ENCODE peak calls at places on chromosome 18, in six cellular contexts. K is colonic mucosa, T is ovary, R is WERI-Rb-1, O is heart right ventricle, I is PC-3. H is an unnamed sample.

GRCh38 chr18:49846718-49847470 is 33.6 kb upstream of the ACAA2 start:
- DNase-seq in K (peak; percentile 15), T (no peak), R (no peak), O (no peak), I (no peak), H (peak; percentile 44)

GRCh38 chr18:28124239-28125029 is 52.5 kb downstream of the CDH2 start:
- DNase-seq in K (no peak), T (no peak), R (no peak), O (no peak), I (peak; percentile 27), H (no peak)

GRCh38 chr18:47163241-47163640 is 12.9 kb downstream of the IER3IP1 start:
- DNase-seq in K (no peak), T (no peak), R (no peak), O (no peak), I (no peak), H (no peak)

GRCh38 chr18:43278401-43278800 is 1.1 kb upstream of the SYT4 start:
- DNase-seq in K (no peak), T (no peak), R (no peak), O (no peak), I (no peak), H (no peak)

GRCh38 chr18:48020337-48021250 is 90.1 kb upstream of the SMAD2 start:
- DNase-seq in K (no peak), T (peak; percentile 2), R (no peak), O (no peak), I (no peak), H (no peak)

GRCh38 chr18:50312296-50313030 is 25.0 kb upstream of the CXXC1 start:
- DNase-seq in K (no peak), T (no peak), R (no peak), O (no peak), I (no peak), H (no peak)

GRCh38 chr18:9661564-9661963 is 46.5 kb upstream of the RAB31 start:
- DNase-seq in K (no peak), T (no peak), R (no peak), O (no peak), I (peak; percentile 56), H (peak; percentile 70)

GRCh38 chr18:43662657-43663056 is 385.4 kb upstream of the SYT4 start:
- DNase-seq in K (no peak), T (no peak), R (no peak), O (no peak), I (peak; percentile 38), H (no peak)

GRCh38 chr18:35991696-35992095 is 19.2 kb downstream of the RMP24 start:
- DNase-seq in K (no peak), T (no peak), R (no peak), O (no peak), I (no peak), H (no peak)

DNA sequence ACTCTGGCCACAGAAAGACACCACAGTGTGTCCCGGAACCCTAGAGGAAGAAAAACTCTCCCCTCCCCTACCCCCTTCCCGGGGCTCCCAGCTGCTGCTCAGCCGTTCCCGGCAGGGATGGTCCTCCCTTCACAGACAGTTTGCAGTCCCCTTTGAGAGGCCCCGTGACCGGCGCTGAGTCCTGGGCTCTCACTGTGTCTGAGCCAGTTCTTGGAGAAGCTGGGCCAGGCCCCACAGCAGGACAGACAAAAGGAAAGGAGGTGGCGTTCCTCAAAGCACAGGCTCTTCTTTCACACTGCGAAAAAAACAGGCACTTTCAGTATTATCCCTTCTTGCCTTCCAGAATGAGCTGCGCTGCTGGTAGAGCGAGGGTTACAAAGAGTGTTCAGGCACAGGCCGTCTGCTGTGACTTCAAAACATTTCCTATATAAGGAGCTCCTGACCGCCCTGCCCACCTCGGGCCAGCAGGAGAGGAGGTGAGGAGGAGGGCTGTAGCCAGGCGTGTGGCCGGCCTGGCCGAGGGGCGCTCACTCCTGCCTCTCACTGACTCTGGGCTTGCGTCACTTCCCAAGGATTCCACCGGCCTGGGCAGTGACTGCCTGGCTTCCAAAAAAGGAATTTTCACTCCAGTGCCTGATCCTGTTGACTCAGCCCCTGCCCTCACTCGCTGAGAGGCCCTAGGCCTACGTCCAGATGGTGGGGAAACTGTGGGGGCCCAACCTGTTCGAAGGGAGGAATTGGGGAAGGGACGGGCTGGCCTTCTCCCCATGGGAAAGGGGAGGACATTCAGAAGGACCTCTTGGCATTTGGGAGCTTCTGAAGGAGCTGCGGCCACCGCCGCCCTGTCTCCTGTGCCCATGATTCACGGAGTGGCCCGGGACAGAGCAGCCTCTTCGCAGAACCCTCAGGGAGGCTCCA is 24.9 kb downstream of the CIDEA start:
- DNase-seq in K (peak; percentile 53), T (peak; percentile 92), R (no peak), O (peak; percentile 92), I (no peak), H (peak; percentile 91)
- H3K4me3 ChIP-seq in K (peak overlapping the region; percentile 11), T (peak overlapping the region; percentile 53), R (no peak overlapping the region), O (peak overlapping the region; percentile 40), I (no peak overlapping the region), H (no peak overlapping the region)

DNA sequence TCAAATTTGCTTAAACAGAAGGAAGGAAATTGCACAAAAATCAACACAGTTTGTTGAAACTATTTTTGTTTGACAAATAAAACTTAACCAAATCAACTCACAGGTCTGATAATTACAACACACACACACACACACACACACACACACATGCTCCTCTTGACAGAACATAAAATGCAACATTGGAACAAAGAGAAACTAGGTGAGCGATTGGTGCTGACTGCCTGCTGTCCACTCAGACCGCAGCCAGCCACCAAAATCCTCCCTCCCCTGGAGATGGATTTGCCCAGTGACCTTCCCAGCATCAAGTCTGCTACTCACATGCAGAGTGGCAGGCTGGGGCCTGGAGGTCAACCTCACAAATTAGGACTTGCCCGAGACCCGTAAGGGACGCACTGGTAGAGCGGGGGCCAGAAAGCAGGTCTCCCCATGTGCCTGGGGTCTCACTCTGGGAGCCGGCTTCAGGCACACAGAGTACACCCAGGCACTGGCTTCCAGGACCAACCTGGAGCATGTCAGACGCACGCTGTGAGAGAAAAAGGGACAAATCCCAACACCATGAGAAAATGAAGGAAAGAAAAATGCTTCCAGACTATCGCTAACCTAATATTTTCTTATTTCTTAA is 61.4 kb downstream of the DIPK1C start:
- DNase-seq in K (no peak), T (no peak), R (no peak), O (no peak), I (no peak), H (no peak)
- H3K27me3 ChIP-seq in K (no peaks in the 10 kb centered on the region), T (no peaks in the 10 kb centered on the region), R (no peaks in the 10 kb centered on the region), O (no peaks in the 10 kb centered on the region), I (peaks cover 97% of the 10 kb centered on the region), H (no peaks in the 10 kb centered on the region)

DNA sequence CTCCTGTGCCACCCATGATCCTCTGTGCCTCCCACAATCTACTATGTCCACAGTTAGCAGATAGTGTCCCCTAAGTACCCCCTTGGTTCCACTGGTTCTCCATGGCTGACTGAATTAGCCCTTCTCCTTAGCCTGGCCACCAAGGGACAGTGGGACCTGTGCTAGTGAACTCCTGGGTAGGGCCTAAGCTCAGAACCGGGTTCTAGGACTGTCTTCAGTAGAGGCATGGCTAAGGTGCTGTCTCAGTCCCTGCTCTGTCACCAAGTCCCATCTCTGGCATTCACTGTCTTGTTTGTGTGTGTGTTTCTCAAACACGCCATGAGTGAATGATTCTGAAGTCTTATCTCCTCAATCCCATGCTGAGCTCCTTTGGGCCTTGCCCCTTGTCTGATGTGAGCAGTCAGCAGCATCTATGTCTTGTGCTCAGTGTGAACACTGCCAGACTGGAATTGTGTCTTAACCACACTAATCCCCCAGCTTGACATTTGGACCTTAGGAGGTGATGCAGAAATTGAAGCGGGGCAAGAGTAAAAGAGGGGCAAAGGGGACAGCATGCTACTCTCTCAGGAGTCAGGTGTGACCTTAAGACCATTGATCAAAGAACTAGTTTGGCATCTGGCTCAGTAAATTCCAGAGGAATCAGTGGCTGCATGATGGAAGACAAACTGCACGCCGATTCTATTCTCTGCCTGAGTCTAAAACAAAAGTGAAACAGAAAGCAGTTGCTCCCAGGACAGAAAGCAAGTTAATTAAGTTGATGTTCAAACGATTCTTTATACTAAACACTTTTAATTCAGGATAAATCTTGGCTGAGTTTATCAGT is 190.5 kb downstream of the ALPK2 start:
- DNase-seq in K (no peak), T (no peak), R (no peak), O (no peak), I (no peak), H (no peak)
- H3K4me3 ChIP-seq in K (peak overlapping the region; percentile 9), T (peak overlapping the region; percentile 22), R (no peak overlapping the region), O (peak overlapping the region; percentile 18), I (no peak overlapping the region), H (no peak overlapping the region)

DNA sequence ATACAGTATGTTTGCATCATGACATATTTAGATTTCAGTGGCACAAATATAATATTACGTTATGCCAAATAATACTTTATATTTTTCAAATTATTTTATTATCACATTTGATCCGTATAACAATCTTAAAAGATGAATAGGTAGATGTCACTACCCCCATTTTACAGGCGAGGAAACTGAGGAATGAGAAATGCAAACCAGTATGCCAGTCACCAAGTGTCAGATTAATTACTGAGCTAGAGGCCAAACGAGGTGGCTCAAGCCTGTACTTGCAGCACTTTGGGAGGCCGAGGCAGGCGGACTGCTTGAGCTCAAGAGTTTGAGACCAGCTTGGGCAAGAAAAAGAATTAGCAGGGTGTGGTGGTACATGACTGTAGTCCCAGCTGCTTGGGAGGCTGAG is 17.4 kb upstream of the YES1 start:
- DNase-seq in K (no peak), T (no peak), R (no peak), O (no peak), I (no peak), H (no peak)
- H3K27me3 ChIP-seq in K (no peaks in the 10 kb centered on the region), T (no peaks in the 10 kb centered on the region), R (no peaks in the 10 kb centered on the region), O (no peaks in the 10 kb centered on the region), I (no peaks in the 10 kb centered on the region), H (no peaks in the 10 kb centered on the region)

GRCh38 chr18:303578-303977 is 35.7 kb upstream of the THOC1 start:
- DNase-seq in K (no peak), T (no peak), R (no peak), O (no peak), I (no peak), H (no peak)
- H3K4me3 ChIP-seq in K (no peak overlapping the region), T (no peak overlapping the region), R (no peak overlapping the region), O (no peak overlapping the region), I (no peak overlapping the region), H (no peak overlapping the region)

GRCh38 chr18:79784071-79784913 is 13.4 kb upstream of the KCNG2 start:
- DNase-seq in K (no peak), T (no peak), R (no peak), O (no peak), I (no peak), H (peak; percentile 61)

GRCh38 chr18:79785831-79786230 is 11.9 kb upstream of the KCNG2 start:
- DNase-seq in K (no peak), T (no peak), R (no peak), O (no peak), I (no peak), H (no peak)

GRCh38 chr18:79786781-79787526 is 10.8 kb upstream of the KCNG2 start:
- DNase-seq in K (no peak), T (no peak), R (no peak), O (no peak), I (no peak), H (peak; percentile 64)

GRCh38 chr18:79786304-79786703 is 11.4 kb upstream of the KCNG2 start:
- DNase-seq in K (no peak), T (no peak), R (no peak), O (no peak), I (no peak), H (no peak)

GRCh38 chr18:79784965-79785770 is 12.6 kb upstream of the KCNG2 start:
- DNase-seq in K (no peak), T (no peak), R (no peak), O (no peak), I (no peak), H (peak; percentile 62)
- H3K27me3 ChIP-seq in K (peaks cover 12% of the 10 kb centered on the region), T (no peaks in the 10 kb centered on the region), R (no peaks in the 10 kb centered on the region), O (peaks cover 62% of the 10 kb centered on the region), I (peaks cover 9% of the 10 kb centered on the region), H (peaks cover 15% of the 10 kb centered on the region)

H was measured in H7.